ENCODE peak calls at places on chromosomes 1 and 21, in six cellular contexts. M is GM12878, Z is HS-27A, D is HCT116, S is GM06990, B is EL. O is an unnamed sample.

GRCh38 chr1:24903011-24903461 is 27.0 kb downstream of the RUNX3 start:
- DNase-seq in M (no peak), Z (no peak), D (no peak), S (no peak), B (no peak), O (no peak)

GRCh38 chr1:59750612-59751395 is 63.9 kb upstream of the HOOK1 start:
- DNase-seq in M (no peak), Z (peak; percentile 68), D (peak; percentile 37), S (no peak), B (peak; percentile 82), O (no peak)

GRCh38 chr1:7632681-7633080 is 138.4 kb upstream of the VAMP3 start:
- DNase-seq in M (no peak), Z (no peak), D (no peak), S (no peak), B (no peak), O (no peak)

GRCh38 chr1:8424539-8425116 is 106.7 kb downstream of the SLC45A1 start:
- DNase-seq in M (no peak), Z (no peak), D (peak; percentile 22), S (peak; percentile 58), B (peak; percentile 13), O (no peak)

GRCh38 chr1:63802109-63802508 is 28.3 kb downstream of the ROR1 start:
- DNase-seq in M (no peak), Z (no peak), D (no peak), S (no peak), B (no peak), O (no peak)

GRCh38 chr1:54996869-54997710 is 1.6 kb upstream of the BSND start:
- DNase-seq in M (no peak), Z (no peak), D (no peak), S (no peak), B (peak; percentile 35), O (no peak)

GRCh38 chr1:27568247-27569087 is 35.5 kb downstream of the AHDC1 start:
- DNase-seq in M (peak; percentile 60), Z (no peak), D (peak; percentile 89), S (peak; percentile 93), B (peak; percentile 95), O (peak; percentile 86)

GRCh38 chr1:27238032-27238431 is 3.6 kb downstream of the WDTC1 start:
- DNase-seq in M (no peak), Z (no peak), D (no peak), S (no peak), B (no peak), O (no peak)

GRCh38 chr1:17829579-17829978 is 74.4 kb downstream of the ACTL8 start:
- DNase-seq in M (no peak), Z (no peak), D (no peak), S (no peak), B (no peak), O (no peak)

GRCh38 chr1:99648107-99648506 is 2.2 kb downstream of the PALMD start:
- DNase-seq in M (no peak), Z (no peak), D (peak; percentile 15), S (no peak), B (no peak), O (no peak)

GRCh38 chr1:231763481-231763880 is 136.9 kb downstream of the DISC1 start:
- DNase-seq in M (no peak), Z (no peak), D (no peak), S (no peak), B (no peak), O (no peak)

GRCh38 chr1:46528297-46528955 is 23.0 kb downstream of the KNCN start:
- DNase-seq in M (no peak), Z (no peak), D (no peak), S (no peak), B (peak; percentile 60), O (no peak)

GRCh38 chr21:39373634-39374033 is 24.7 kb upstream of the HMGN1 start:
- DNase-seq in M (no peak), Z (no peak), D (no peak), S (no peak), B (peak; percentile 47), O (no peak)

GRCh38 chr1:3899776-3900149 is 309 bp downstream of the C1orf174 start:
- DNase-seq in M (no peak), Z (peak; percentile 7), D (no peak), S (no peak), B (no peak), O (no peak)

GRCh38 chr21:22892041-22892440 is 1893.8 kb downstream of the NCAM2 start:
- DNase-seq in M (no peak), Z (no peak), D (no peak), S (no peak), B (no peak), O (no peak)